ENCODE peak calls at places on chromosomes 13 and 19, in seven cellular contexts. L is MCF 10A, T is H4, G is left ventricle myocardium superior, R is IMR-90, H is RWPE1, M is HS-5. B is an unnamed sample.

GRCh38 chr19:54708781-54709180 is 15.5 kb upstream of the KIR3DL3 start:
- DNase-seq in H (no peak), M (no peak), R (no peak), T (no peak), G (no peak), L (no peak), B (no peak)

GRCh38 chr13:106036870-106037269 is 498.6 kb downstream of the EFNB2 start:
- DNase-seq in H (no peak), L (peak), G (no peak), T (no peak), R (no peak), M (no peak), B (no peak)

GRCh38 chr13:108495686-108496363 is 133.6 kb upstream of the MYO16 start:
- DNase-seq in T (no peak), R (no peak), G (no peak), L (no peak), H (no peak), M (no peak), B (no peak)

GRCh38 chr13:62251734-62252133 is 836.1 kb upstream of the PCDH20 start:
- DNase-seq in L (no peak), R (no peak), M (no peak), T (no peak), H (no peak), G (no peak), B (no peak)

GRCh38 chr13:92721610-92722009 is 505.0 kb upstream of the GPC6 start:
- DNase-seq in L (no peak), R (no peak), T (no peak), M (no peak), H (no peak), G (no peak), B (no peak)

GRCh38 chr13:44899967-44900366 is 89.3 kb downstream of the NUFIP1 start:
- DNase-seq in T (no peak), L (peak), H (no peak), G (no peak), M (no peak), R (no peak), B (no peak)

GRCh38 chr13:104021806-104022397 is 955.7 kb upstream of the SLC10A2 start:
- DNase-seq in R (no peak), M (no peak), L (no peak), T (no peak), G (no peak), H (no peak), B (no peak)

GRCh38 chr19:41941410-41942202 is 13.4 kb upstream of the ERFL start:
- DNase-seq in M (no peak), L (no peak), R (no peak), H (no peak), G (no peak), T (no peak), B (no peak)

GRCh38 chr19:7871530-7872305 is 2.5 kb downstream of the PRR36 start:
- DNase-seq in H (peak), R (peak), M (peak), L (peak), T (peak), G (peak), B (no peak)

GRCh38 chr19:33811736-33812387 is 15.2 kb downstream of the KCTD15 start:
- DNase-seq in T (no peak), R (peak), H (no peak), G (no peak), M (no peak), L (no peak), B (no peak)

GRCh38 chr13:30998548-30999140 is 66.2 kb downstream of the TEX26 start:
- DNase-seq in L (no peak), M (no peak), H (no peak), G (no peak), R (peak), T (no peak), B (peak)

GRCh38 chr19:4284974-4285373 is 5.9 kb downstream of the SHD start:
- DNase-seq in H (no peak), M (no peak), T (no peak), R (no peak), G (no peak), L (no peak), B (no peak)

GRCh38 chr13:50197705-50198104 is 182.5 kb downstream of the KCNRG start:
- DNase-seq in M (no peak), T (no peak), G (no peak), R (peak), L (no peak), H (no peak), B (peak)

GRCh38 chr13:27962128-27962841 is 6.8 kb downstream of the CDX2 start:
- DNase-seq in H (no peak), G (no peak), M (no peak), L (no peak), R (no peak), T (no peak), B (no peak)

GRCh38 chr13:29901714-29902631 is 51.6 kb upstream of the UBL3 start:
- DNase-seq in R (peak), G (no peak), L (peak), T (peak), H (peak), M (peak), B (no peak)

GRCh38 chr19:32611161-32611560 is 30.2 kb downstream of the PDCD5 start:
- DNase-seq in T (no peak), L (no peak), M (no peak), G (no peak), R (no peak), H (no peak), B (no peak)

GRCh38 chr19:7620442-7621412 is 8.6 kb downstream of the XAB2 start:
- DNase-seq in G (no peak), L (no peak), R (no peak), M (no peak), T (no peak), H (no peak), B (no peak)

GRCh38 chr19:29104605-29105241 is 108.2 kb downstream of the UQCRFS1 start:
- DNase-seq in R (no peak), L (no peak), G (no peak), H (no peak), T (no peak), M (no peak), B (no peak)

GRCh38 chr13:111385182-111385857 is 64.9 kb downstream of the TEX29 start:
- DNase-seq in T (no peak), L (no peak), H (no peak), R (no peak), G (no peak), M (no peak), B (no peak)

GRCh38 chr19:29665215-29665825 is at the start of gene PLEKHF1:
- DNase-seq in L (peak), H (peak), G (peak), M (no peak), T (peak), R (peak), B (peak)

GRCh38 chr13:101127741-101128353 is 288.5 kb downstream of the NALCN start:
- DNase-seq in M (no peak), T (peak), L (peak), H (peak), G (no peak), R (peak), B (no peak)

GRCh38 chr13:78239681-78240080 is 321.1 kb upstream of the EDNRB start:
- DNase-seq in G (no peak), R (peak), L (no peak), T (no peak), H (no peak), M (no peak), B (no peak)